ENCODE peak calls at places on chromosomes 13 and 19, in ten cellular contexts. J, L, F, I, R, T, D, O, Q and V are unnamed samples. For H3K4me1, the result is how much of the 10 kb centered on the place peaks cover.

GRCh38 chr13:84653915-84654534 is 771.8 kb upstream of the SLITRK1 start:
- DNase-seq in D (no peak), J (peak), Q (no peak), F (no peak), L (no peak), T (no peak), O (no peak), R (no peak), I (no peak), V (peak)

GRCh38 chr13:29563941-29564340 is 31.5 kb downstream of the SLC7A1 start:
- DNase-seq in I (no peak), F (no peak), O (no peak), Q (no peak), L (no peak), T (no peak), D (no peak), J (no peak), R (no peak), V (no peak)

GRCh38 chr19:55005684-55006488 is 32.2 kb downstream of the GP6 start:
- DNase-seq in R (no peak), I (peak), J (no peak), F (no peak), O (peak), L (peak), D (no peak), T (peak), Q (peak), V (no peak)

GRCh38 chr19:40530091-40530901 is 46.4 kb upstream of the SHKBP1 start:
- DNase-seq in T (no peak), J (no peak), I (no peak), L (peak), Q (no peak), R (no peak), O (peak), F (no peak), D (no peak), V (no peak)

GRCh38 chr13:35768126-35768525 is 291.6 kb upstream of the MAB21L1 start:
- DNase-seq in L (no peak), I (no peak), T (no peak), Q (no peak), F (no peak), D (no peak), R (no peak), J (no peak), O (no peak), V (no peak)

GRCh38 chr19:54030895-54031586 is 32.7 kb downstream of the VSTM1 start:
- DNase-seq in D (no peak), R (no peak), F (no peak), I (no peak), O (no peak), T (no peak), L (no peak), Q (no peak), J (no peak), V (no peak)

GRCh38 chr13:53250272-53250875 is 221.8 kb downstream of the OLFM4 start:
- DNase-seq in T (peak), L (peak), O (no peak), F (no peak), J (no peak), I (no peak), D (no peak), R (no peak), Q (peak), V (no peak)

GRCh38 chr13:105441406-105441805 is 1094.1 kb downstream of the EFNB2 start:
- DNase-seq in J (no peak), O (no peak), D (no peak), L (no peak), F (no peak), R (no peak), T (no peak), I (no peak), Q (no peak), V (no peak)

GRCh38 chr19:41746593-41747227 is 8.6 kb upstream of the CEACAM6 start:
- DNase-seq in D (peak), I (peak), R (no peak), T (peak), Q (no peak), F (no peak), O (peak), J (no peak), L (peak), V (peak)

GRCh38 chr13:113846639-113847318 is 17.1 kb downstream of the GAS6 start:
- DNase-seq in J (no peak), F (peak), D (no peak), T (no peak), L (no peak), O (peak), R (peak), I (peak), Q (no peak), V (no peak)

GRCh38 chr13:20993661-20994440 is 67.5 kb downstream of the LATS2 start:
- DNase-seq in I (no peak), L (no peak), Q (no peak), F (no peak), D (no peak), R (no peak), T (peak), O (no peak), J (no peak), V (no peak)

GRCh38 chr19:13864513-13865242 is 12.3 kb upstream of the NANOS3 start:
- DNase-seq in I (no peak), Q (no peak), R (no peak), J (no peak), D (no peak), F (no peak), O (no peak), L (no peak), T (no peak), V (no peak)

GRCh38 chr13:41458939-41459753 is 1.8 kb downstream of the RGCC start:
- DNase-seq in F (peak), Q (no peak), T (no peak), R (no peak), O (no peak), J (peak), D (peak), L (peak), I (no peak), V (peak)
- TF ChIP-seq CTCF in F (peak), Q (peak), T (peak), R (no peak), O (peak), J (peak), D (peak), L (peak), I (peak), V (peak)

GRCh38 chr13:46614582-46614981 is 61.6 kb downstream of the LRCH1 start:
- DNase-seq in O (no peak), L (no peak), I (no peak), R (no peak), Q (no peak), T (peak), F (no peak), D (no peak), J (no peak), V (no peak)
- H3K4me1 ChIP-seq in O (under half), L (under half), I (under half), R (under half), Q (under half), T (under half), F (under half), D (half or more), J (half or more), V (under half)

GRCh38 chr19:4592445-4592844 is 33.0 kb upstream of the SEMA6B start:
- DNase-seq in Q (no peak), J (no peak), D (no peak), F (no peak), R (no peak), L (no peak), O (no peak), T (no peak), I (no peak), V (no peak)

GRCh38 chr19:4591296-4591695 is 31.8 kb upstream of the SEMA6B start:
- DNase-seq in L (no peak), I (no peak), J (no peak), D (no peak), O (no peak), Q (no peak), R (no peak), F (no peak), T (no peak), V (no peak)

GRCh38 chr19:4587527-4587926 is 28.0 kb upstream of the SEMA6B start:
- DNase-seq in I (no peak), J (no peak), F (no peak), Q (no peak), D (no peak), O (no peak), R (no peak), T (no peak), L (no peak), V (no peak)

GRCh38 chr19:4590559-4590958 is 31.1 kb upstream of the SEMA6B start:
- DNase-seq in I (no peak), L (no peak), J (no peak), O (no peak), D (no peak), F (no peak), R (no peak), T (no peak), Q (no peak), V (no peak)

GRCh38 chr19:4589579-4590410 is 30.3 kb upstream of the SEMA6B start:
- DNase-seq in O (no peak), R (no peak), J (peak), F (no peak), Q (no peak), L (peak), T (no peak), I (peak), D (no peak), V (peak)
- TF ChIP-seq CTCF in O (peak), R (no peak), J (peak), F (peak), Q (peak), L (peak), T (peak), I (no peak), D (peak), V (peak)

GRCh38 chr19:29667390-29667783 is 2.1 kb downstream of the PLEKHF1 start:
- DNase-seq in F (peak), D (no peak), O (no peak), J (no peak), T (no peak), R (no peak), Q (no peak), I (no peak), L (no peak), V (no peak)
- H3K4me1 ChIP-seq in F (under half), D (under half), O (under half), J (half or more), T (under half), R (under half), Q (half or more), I (under half), L (under half), V (under half)

GRCh38 chr19:737591-738093 is 13.3 kb upstream of the MISP start:
- DNase-seq in O (peak), R (peak), L (peak), D (peak), F (no peak), Q (no peak), I (no peak), T (no peak), J (no peak), V (no peak)
- TF ChIP-seq CTCF in O (peak), R (peak), L (peak), D (peak), F (peak), Q (peak), I (peak), T (peak), J (peak), V (peak)

GRCh38 chr19:10766681-10767201 is 48.9 kb downstream of the DNM2 start:
- DNase-seq in D (no peak), L (no peak), F (no peak), O (no peak), I (peak), R (no peak), Q (no peak), T (peak), J (peak), V (peak)
- H3K4me1 ChIP-seq in D (half or more), L (under half), F (under half), O (under half), I (half or more), R (under half), Q (under half), T (under half), J (half or more), V (half or more)

DNA sequence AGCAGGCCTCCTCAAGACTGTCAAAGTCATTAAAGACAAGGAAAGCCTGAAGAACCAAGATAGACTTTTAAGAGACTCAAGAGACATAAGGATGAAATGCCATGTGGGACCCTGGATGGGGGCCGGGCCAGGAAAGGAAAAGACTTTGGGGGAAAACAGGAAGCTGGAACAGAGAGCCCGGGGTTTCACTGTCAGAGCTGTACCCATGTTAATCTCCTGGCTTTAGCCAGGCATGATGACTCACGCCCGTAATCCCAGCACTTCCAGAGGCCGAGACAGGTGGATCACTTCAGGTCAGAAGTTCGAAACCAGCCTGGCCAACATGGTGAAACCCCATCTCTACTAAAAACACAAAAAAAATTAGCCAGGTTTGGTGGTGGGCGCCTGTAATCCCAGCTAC is 5.6 kb upstream of the KLF16 start:
- DNase-seq in F (no peak), R (no peak), Q (no peak), O (no peak), T (no peak), D (no peak), J (no peak), L (no peak), I (no peak), V (no peak)
- TF ChIP-seq CTCF in F (no peak), R (no peak), Q (no peak), O (no peak), T (no peak), D (no peak), J (no peak), L (no peak), I (no peak), V (no peak)